ENCODE peak calls at places on chromosomes 13 and 19, in nine cellular contexts. One of them, this sample, is unnamed. For H3K4me1, the result is how much of the 10 kb centered on the place peaks cover.

GRCh38 chr13:25169951-25170553 is 2.0 kb downstream of the AMER2 start:
- DNase-seq in stomach: no peak
- DNase-seq in H1: no peak
- DNase-seq in HCT116: no peak
- DNase-seq in sigmoid colon: no peak
- DNase-seq in K562: no peak
- DNase-seq in upper lobe of left lung: no peak
- DNase-seq in suprapubic skin: no peak
- DNase-seq in breast epithelium: no peak
- DNase-seq in this sample: no peak

GRCh38 chr19:38263696-38264485 is 482 bp upstream of the SPINT2 start:
- DNase-seq in sigmoid colon: no peak
- DNase-seq in K562: no peak
- DNase-seq in HCT116: peak
- DNase-seq in breast epithelium: no peak
- DNase-seq in stomach: peak
- DNase-seq in upper lobe of left lung: peak
- DNase-seq in suprapubic skin: no peak
- DNase-seq in H1: peak
- DNase-seq in this sample: peak

GRCh38 chr19:46634656-46635218 is 1.3 kb downstream of the GNG8 start:
- DNase-seq in HCT116: no peak
- DNase-seq in upper lobe of left lung: no peak
- DNase-seq in breast epithelium: no peak
- DNase-seq in suprapubic skin: no peak
- DNase-seq in sigmoid colon: no peak
- DNase-seq in K562: no peak
- DNase-seq in H1: no peak
- DNase-seq in stomach: no peak
- DNase-seq in this sample: no peak

GRCh38 chr13:51932231-51932630 is 70.5 kb downstream of the CCDC70 start:
- DNase-seq in breast epithelium: no peak
- DNase-seq in upper lobe of left lung: no peak
- DNase-seq in sigmoid colon: no peak
- DNase-seq in H1: no peak
- DNase-seq in K562: no peak
- DNase-seq in HCT116: no peak
- DNase-seq in suprapubic skin: no peak
- DNase-seq in stomach: no peak
- DNase-seq in this sample: no peak

GRCh38 chr13:90416519-90416918 is 931.0 kb upstream of the MIR17HG start:
- DNase-seq in HCT116: no peak
- DNase-seq in upper lobe of left lung: no peak
- DNase-seq in K562: no peak
- DNase-seq in sigmoid colon: no peak
- DNase-seq in stomach: no peak
- DNase-seq in H1: no peak
- DNase-seq in suprapubic skin: no peak
- DNase-seq in breast epithelium: no peak
- DNase-seq in this sample: no peak

GRCh38 chr19:54207908-54208783 is 7.5 kb downstream of the RPS9 start:
- DNase-seq in H1: no peak
- DNase-seq in upper lobe of left lung: peak
- DNase-seq in breast epithelium: no peak
- DNase-seq in suprapubic skin: no peak
- DNase-seq in stomach: peak
- DNase-seq in sigmoid colon: peak
- DNase-seq in HCT116: no peak
- DNase-seq in K562: peak
- DNase-seq in this sample: peak

GRCh38 chr13:51717786-51718398 is 86.1 kb downstream of the DHRS12 start:
- DNase-seq in HCT116: no peak
- DNase-seq in sigmoid colon: no peak
- DNase-seq in suprapubic skin: no peak
- DNase-seq in upper lobe of left lung: no peak
- DNase-seq in H1: no peak
- DNase-seq in stomach: no peak
- DNase-seq in breast epithelium: no peak
- DNase-seq in K562: no peak
- DNase-seq in this sample: no peak

GRCh38 chr19:48745208-48745995 is 1.3 kb downstream of the IZUMO1 start:
- DNase-seq in stomach: peak
- DNase-seq in HCT116: no peak
- DNase-seq in sigmoid colon: peak
- DNase-seq in H1: no peak
- DNase-seq in upper lobe of left lung: peak
- DNase-seq in K562: peak
- DNase-seq in suprapubic skin: no peak
- DNase-seq in breast epithelium: no peak
- DNase-seq in this sample: peak

GRCh38 chr19:35513231-35513974 is at the start of gene DMKN:
- DNase-seq in sigmoid colon: no peak
- DNase-seq in suprapubic skin: no peak
- DNase-seq in breast epithelium: no peak
- DNase-seq in upper lobe of left lung: peak
- DNase-seq in K562: peak
- DNase-seq in HCT116: peak
- DNase-seq in stomach: no peak
- DNase-seq in H1: no peak
- DNase-seq in this sample: no peak

GRCh38 chr19:53864308-53864836 is 3.3 kb upstream of the MYADM start:
- DNase-seq in HCT116: no peak
- DNase-seq in H1: no peak
- DNase-seq in K562: peak
- DNase-seq in stomach: peak
- DNase-seq in suprapubic skin: no peak
- DNase-seq in upper lobe of left lung: no peak
- DNase-seq in breast epithelium: no peak
- DNase-seq in sigmoid colon: no peak
- DNase-seq in this sample: peak

GRCh38 chr13:97142452-97142851 is 79.7 kb upstream of the MBNL2 start:
- DNase-seq in sigmoid colon: no peak
- DNase-seq in breast epithelium: no peak
- DNase-seq in HCT116: peak
- DNase-seq in K562: peak
- DNase-seq in stomach: no peak
- DNase-seq in suprapubic skin: no peak
- DNase-seq in upper lobe of left lung: no peak
- DNase-seq in H1: no peak
- DNase-seq in this sample: peak

GRCh38 chr19:15628236-15629002 is 12.3 kb upstream of the CYP4F3 start:
- DNase-seq in HCT116: no peak
- DNase-seq in upper lobe of left lung: no peak
- DNase-seq in breast epithelium: no peak
- DNase-seq in K562: no peak
- DNase-seq in sigmoid colon: no peak
- DNase-seq in H1: no peak
- DNase-seq in suprapubic skin: no peak
- DNase-seq in stomach: no peak
- DNase-seq in this sample: no peak

GRCh38 chr13:23279321-23279720 is 98.5 kb downstream of the SGCG start:
- DNase-seq in upper lobe of left lung: no peak
- DNase-seq in suprapubic skin: no peak
- DNase-seq in sigmoid colon: no peak
- DNase-seq in stomach: no peak
- DNase-seq in K562: no peak
- DNase-seq in H1: no peak
- DNase-seq in breast epithelium: no peak
- DNase-seq in HCT116: no peak
- DNase-seq in this sample: no peak

GRCh38 chr19:8306235-8307054 is 1.7 kb downstream of the CD320 start:
- DNase-seq in suprapubic skin: peak
- DNase-seq in H1: no peak
- DNase-seq in stomach: peak
- DNase-seq in HCT116: no peak
- DNase-seq in upper lobe of left lung: peak
- DNase-seq in sigmoid colon: peak
- DNase-seq in K562: peak
- DNase-seq in breast epithelium: peak
- DNase-seq in this sample: peak

GRCh38 chr13:44048326-44048725 is 168.6 kb downstream of the LACC1 start:
- DNase-seq in upper lobe of left lung: no peak
- DNase-seq in breast epithelium: no peak
- DNase-seq in K562: no peak
- DNase-seq in suprapubic skin: no peak
- DNase-seq in sigmoid colon: no peak
- DNase-seq in HCT116: no peak
- DNase-seq in stomach: no peak
- DNase-seq in H1: no peak
- DNase-seq in this sample: no peak

GRCh38 chr19:41994994-41995958 is 1.2 kb upstream of the ATP1A3 start:
- DNase-seq in H1: no peak
- DNase-seq in upper lobe of left lung: no peak
- DNase-seq in sigmoid colon: no peak
- DNase-seq in K562: no peak
- DNase-seq in HCT116: no peak
- DNase-seq in suprapubic skin: no peak
- DNase-seq in stomach: no peak
- DNase-seq in breast epithelium: no peak
- DNase-seq in this sample: no peak

GRCh38 chr13:91351123-91351522 is 3.6 kb downstream of the MIR17HG start:
- DNase-seq in upper lobe of left lung: no peak
- DNase-seq in suprapubic skin: no peak
- DNase-seq in sigmoid colon: no peak
- DNase-seq in HCT116: no peak
- DNase-seq in stomach: no peak
- DNase-seq in H1: no peak
- DNase-seq in K562: no peak
- DNase-seq in breast epithelium: no peak
- DNase-seq in this sample: no peak

GRCh38 chr13:25928941-25929505 is 122.8 kb downstream of the SHISA2 start:
- DNase-seq in suprapubic skin: no peak
- DNase-seq in HCT116: no peak
- DNase-seq in sigmoid colon: no peak
- DNase-seq in H1: no peak
- DNase-seq in stomach: no peak
- DNase-seq in breast epithelium: no peak
- DNase-seq in K562: no peak
- DNase-seq in upper lobe of left lung: no peak
- DNase-seq in this sample: no peak

GRCh38 chr13:24709186-24709913 is 29.1 kb downstream of the ATP12A start:
- DNase-seq in HCT116: no peak
- DNase-seq in upper lobe of left lung: no peak
- DNase-seq in sigmoid colon: no peak
- DNase-seq in K562: no peak
- DNase-seq in H1: no peak
- DNase-seq in suprapubic skin: no peak
- DNase-seq in breast epithelium: no peak
- DNase-seq in stomach: peak
- DNase-seq in this sample: peak

GRCh38 chr13:37492741-37493514 is 105.6 kb downstream of the POSTN start:
- DNase-seq in K562: no peak
- DNase-seq in sigmoid colon: no peak
- DNase-seq in H1: no peak
- DNase-seq in stomach: no peak
- DNase-seq in upper lobe of left lung: no peak
- DNase-seq in breast epithelium: no peak
- DNase-seq in HCT116: no peak
- DNase-seq in suprapubic skin: no peak
- DNase-seq in this sample: no peak

GRCh38 chr13:47639716-47640447 is 361.2 kb downstream of the SUCLA2 start:
- DNase-seq in upper lobe of left lung: no peak
- DNase-seq in stomach: no peak
- DNase-seq in HCT116: no peak
- DNase-seq in suprapubic skin: no peak
- DNase-seq in K562: no peak
- DNase-seq in sigmoid colon: no peak
- DNase-seq in breast epithelium: no peak
- DNase-seq in H1: no peak
- DNase-seq in this sample: no peak

GRCh38 chr19:36152886-36153525 is 759 bp upstream of the COX7A1 start:
- DNase-seq in HCT116: no peak
- DNase-seq in stomach: no peak
- DNase-seq in breast epithelium: no peak
- DNase-seq in suprapubic skin: no peak
- DNase-seq in upper lobe of left lung: no peak
- DNase-seq in sigmoid colon: no peak
- DNase-seq in K562: no peak
- DNase-seq in H1: no peak
- DNase-seq in this sample: no peak

GRCh38 chr13:113928701-113929627 is 44.9 kb downstream of the C13orf46 start:
- DNase-seq in H1: no peak
- DNase-seq in sigmoid colon: peak
- DNase-seq in suprapubic skin: peak
- DNase-seq in breast epithelium: peak
- DNase-seq in K562: no peak
- DNase-seq in upper lobe of left lung: peak
- DNase-seq in HCT116: no peak
- DNase-seq in stomach: peak
- DNase-seq in this sample: peak

GRCh38 chr13:46052314-46053161 is at the start of gene ZC3H13:
- DNase-seq in K562: peak
- DNase-seq in H1: peak
- DNase-seq in stomach: peak
- DNase-seq in suprapubic skin: peak
- DNase-seq in HCT116: peak
- DNase-seq in upper lobe of left lung: peak
- DNase-seq in breast epithelium: peak
- DNase-seq in sigmoid colon: peak
- DNase-seq in this sample: peak
- TF ChIP-seq POLR2A in K562: peak
- TF ChIP-seq POLR2A in H1: peak
- TF ChIP-seq POLR2A in stomach: peak
- TF ChIP-seq POLR2A in suprapubic skin: peak
- TF ChIP-seq POLR2A in HCT116: peak
- TF ChIP-seq POLR2A in upper lobe of left lung: peak
- TF ChIP-seq POLR2A in breast epithelium: no peak
- TF ChIP-seq POLR2A in sigmoid colon: peak
- TF ChIP-seq POLR2A in this sample: peak

GRCh38 chr19:5380215-5380919 is 39.8 kb upstream of the PTPRS start:
- DNase-seq in sigmoid colon: no peak
- DNase-seq in H1: no peak
- DNase-seq in K562: no peak
- DNase-seq in stomach: no peak
- DNase-seq in breast epithelium: no peak
- DNase-seq in upper lobe of left lung: no peak
- DNase-seq in HCT116: no peak
- DNase-seq in suprapubic skin: no peak
- DNase-seq in this sample: no peak
- H3K4me1 ChIP-seq in sigmoid colon: under half
- H3K4me1 ChIP-seq in H1: under half
- H3K4me1 ChIP-seq in K562: under half
- H3K4me1 ChIP-seq in stomach: under half
- H3K4me1 ChIP-seq in breast epithelium: under half
- H3K4me1 ChIP-seq in upper lobe of left lung: under half
- H3K4me1 ChIP-seq in HCT116: under half
- H3K4me1 ChIP-seq in suprapubic skin: under half
- H3K4me1 ChIP-seq in this sample: under half

GRCh38 chr19:704447-704741 is 4.3 kb upstream of the PALM start:
- DNase-seq in breast epithelium: no peak
- DNase-seq in suprapubic skin: no peak
- DNase-seq in upper lobe of left lung: no peak
- DNase-seq in K562: no peak
- DNase-seq in stomach: no peak
- DNase-seq in H1: no peak
- DNase-seq in sigmoid colon: no peak
- DNase-seq in HCT116: no peak
- DNase-seq in this sample: no peak
- TF ChIP-seq POLR2AphosphoS5 in breast epithelium: no peak
- TF ChIP-seq POLR2AphosphoS5 in suprapubic skin: no peak
- TF ChIP-seq POLR2AphosphoS5 in upper lobe of left lung: no peak
- TF ChIP-seq POLR2AphosphoS5 in K562: no peak
- TF ChIP-seq POLR2AphosphoS5 in stomach: no peak
- TF ChIP-seq POLR2AphosphoS5 in H1: no peak
- TF ChIP-seq POLR2AphosphoS5 in sigmoid colon: no peak
- TF ChIP-seq POLR2AphosphoS5 in HCT116: no peak
- TF ChIP-seq POLR2AphosphoS5 in this sample: no peak

GRCh38 chr19:4909172-4909896 is at the start of gene UHRF1:
- DNase-seq in upper lobe of left lung: no peak
- DNase-seq in suprapubic skin: no peak
- DNase-seq in stomach: no peak
- DNase-seq in sigmoid colon: no peak
- DNase-seq in breast epithelium: no peak
- DNase-seq in K562: peak
- DNase-seq in H1: no peak
- DNase-seq in HCT116: no peak
- DNase-seq in this sample: peak
- TF ChIP-seq POLR2A in upper lobe of left lung: no peak
- TF ChIP-seq POLR2A in suprapubic skin: no peak
- TF ChIP-seq POLR2A in stomach: no peak
- TF ChIP-seq POLR2A in sigmoid colon: no peak
- TF ChIP-seq POLR2A in breast epithelium: no peak
- TF ChIP-seq POLR2A in K562: peak
- TF ChIP-seq POLR2A in H1: no peak
- TF ChIP-seq POLR2A in HCT116: peak
- TF ChIP-seq POLR2A in this sample: no peak

This sample was measured in transverse colon.